ENCODE peak calls at places on chromosomes 12 and 14, in four cellular contexts. S is AG04450, P is uterus, G is left ventricle myocardium inferior. K is an unnamed sample.

GRCh38 chr14:57578427-57579220 is 85.0 kb upstream of the CCDC198 start:
- DNase-seq in G (no peak), P (no peak), S (no peak), K (no peak)

GRCh38 chr14:64074961-64075619 is 219.1 kb downstream of the ESR2 start:
- DNase-seq in P (no peak), G (no peak), S (no peak), K (no peak)

GRCh38 chr12:125169870-125170269 is 104.6 kb downstream of the AACS start:
- DNase-seq in P (no peak), G (no peak), S (no peak), K (no peak)

GRCh38 chr12:131852551-131853299 is 24.5 kb downstream of the MMP17 start:
- DNase-seq in S (no peak), G (no peak), P (no peak), K (no peak)

GRCh38 chr12:2631613-2632350 is 163.0 kb upstream of the FKBP4 start:
- DNase-seq in G (peak; percentile 42), P (no peak), S (no peak), K (no peak)

GRCh38 chr12:62163368-62163767 is 96.8 kb upstream of the USP15 start:
- DNase-seq in P (no peak), G (no peak), S (no peak), K (no peak)

GRCh38 chr12:103495783-103496456 is at the start of gene C12orf42:
- DNase-seq in P (no peak), G (no peak), S (no peak), K (no peak)

GRCh38 chr12:122355702-122356101 is 66.8 kb downstream of the CLIP1 start:
- DNase-seq in P (no peak), G (no peak), S (no peak), K (no peak)